ENCODE peak calls at places on chromosomes 13 and 19, in seven cellular contexts. D is neural progenitor cell; T is GM23338; M is psoas muscle; R is BJ; N is CD8-positive, alpha-beta T cell; X is brain microvascular endothelial cell. J is an unnamed sample.

GRCh38 chr13:92994056-92994455 is 232.6 kb upstream of the GPC6 start:
- DNase-seq in D (no peak), T (no peak), M (no peak), R (no peak), N (no peak), X (peak; percentile 9), J (no peak)

GRCh38 chr19:5985098-5985783 is 7.3 kb upstream of the RANBP3 start:
- DNase-seq in D (no peak), T (no peak), M (no peak), R (no peak), N (no peak), X (peak; percentile 46), J (no peak)

GRCh38 chr13:99610702-99611289 is 109.5 kb downstream of the TM9SF2 start:
- DNase-seq in D (no peak), T (peak; percentile 22), M (no peak), R (no peak), N (no peak), X (no peak), J (no peak)

GRCh38 chr13:110350509-110350908 is 43.4 kb downstream of the COL4A2 start:
- DNase-seq in D (no peak), T (no peak), M (no peak), R (no peak), N (no peak), X (no peak), J (no peak)

GRCh38 chr13:51643882-51644281 is 59.6 kb downstream of the WDFY2 start:
- DNase-seq in D (no peak), T (no peak), M (no peak), R (peak; percentile 64), N (no peak), X (peak; percentile 87), J (no peak)

GRCh38 chr19:49331616-49332055 is 3.6 kb upstream of the CD37 start:
- DNase-seq in D (peak; percentile 64), T (peak; percentile 74), M (no peak), R (no peak), N (peak; percentile 69), X (peak; percentile 54), J (no peak)

GRCh38 chr19:6536138-6536671 is 5.4 kb downstream of the TNFSF9 start:
- DNase-seq in D (peak; percentile 56), T (peak; percentile 84), M (peak; percentile 78), R (no peak), N (peak; percentile 87), X (peak; percentile 27), J (peak; percentile 92)

GRCh38 chr13:113641426-113641825 is 16.6 kb downstream of the ATP4B start:
- DNase-seq in D (no peak), T (no peak), M (no peak), R (no peak), N (no peak), X (no peak), J (no peak)

GRCh38 chr13:36447501-36447900 is 15.2 kb downstream of the CCNA1 start:
- DNase-seq in D (no peak), T (no peak), M (no peak), R (no peak), N (no peak), X (no peak), J (no peak)

GRCh38 chr19:45171211-45171623 is 6.8 kb downstream of the TRAPPC6A start:
- DNase-seq in D (no peak), T (no peak), M (no peak), R (no peak), N (peak; percentile 41), X (no peak), J (no peak)

GRCh38 chr13:100302391-100302790 is 213.5 kb downstream of the PCCA start:
- DNase-seq in D (no peak), T (no peak), M (no peak), R (no peak), N (no peak), X (no peak), J (no peak)

GRCh38 chr19:52028780-52029123 is 573 bp upstream of the ZNF614 start:
- DNase-seq in D (no peak), T (no peak), M (no peak), R (no peak), N (no peak), X (no peak), J (no peak)

GRCh38 chr19:51735759-51736449 is 12.1 kb upstream of the HAS1 start:
- DNase-seq in D (no peak), T (no peak), M (peak; percentile 64), R (no peak), N (no peak), X (peak; percentile 76), J (no peak)

GRCh38 chr19:1489463-1489971 is 633 bp downstream of the PCSK4 start:
- DNase-seq in D (no peak), T (no peak), M (peak; percentile 62), R (no peak), N (peak; percentile 45), X (no peak), J (no peak)

GRCh38 chr13:98493035-98493401 is 83.9 kb downstream of the STK24 start:
- DNase-seq in D (no peak), T (no peak), M (no peak), R (no peak), N (no peak), X (no peak), J (no peak)

GRCh38 chr13:26377038-26377437 is 123.1 kb downstream of the CDK8 start:
- DNase-seq in D (peak; percentile 69), T (peak; percentile 81), M (no peak), R (no peak), N (peak; percentile 20), X (peak; percentile 3), J (no peak)

GRCh38 chr19:51029718-51030117 is 3.3 kb upstream of the KLK11 start:
- DNase-seq in D (no peak), T (peak; percentile 56), M (no peak), R (no peak), N (no peak), X (no peak), J (no peak)

GRCh38 chr19:741506-742131 is 9.3 kb upstream of the MISP start:
- DNase-seq in D (peak; percentile 70), T (peak; percentile 90), M (no peak), R (no peak), N (no peak), X (no peak), J (no peak)

GRCh38 chr13:39040206-39040605 is 1.9 kb downstream of the NHLRC3 start:
- DNase-seq in D (no peak), T (no peak), M (no peak), R (no peak), N (no peak), X (no peak), J (no peak)

GRCh38 chr13:113110048-113110851 is 4.7 kb downstream of the F7 start:
- DNase-seq in D (no peak), T (peak; percentile 55), M (peak; percentile 47), R (no peak), N (no peak), X (no peak), J (no peak)

GRCh38 chr13:92843549-92843948 is 383.1 kb upstream of the GPC6 start:
- DNase-seq in D (no peak), T (no peak), M (no peak), R (no peak), N (no peak), X (no peak), J (no peak)

GRCh38 chr13:33728271-33729037 is 89.5 kb upstream of the RFC3 start:
- DNase-seq in D (no peak), T (no peak), M (peak; percentile 55), R (no peak), N (no peak), X (no peak), J (peak; percentile 77)

GRCh38 chr13:95007322-95007721 is 293.9 kb downstream of the ABCC4 start:
- DNase-seq in D (no peak), T (no peak), M (no peak), R (no peak), N (no peak), X (no peak), J (no peak)

GRCh38 chr13:37194428-37194861 is 89.0 kb upstream of the CSNK1A1L start:
- DNase-seq in D (no peak), T (no peak), M (no peak), R (no peak), N (no peak), X (peak; percentile 77), J (no peak)

GRCh38 chr19:5695649-5696195 is 5.6 kb downstream of the RPL36 start:
- DNase-seq in D (no peak), T (peak; percentile 24), M (no peak), R (no peak), N (no peak), X (no peak), J (no peak)

GRCh38 chr19:15296353-15296752 is 36.0 kb downstream of the BRD4 start:
- DNase-seq in D (no peak), T (no peak), M (no peak), R (no peak), N (no peak), X (no peak), J (no peak)

GRCh38 chr19:41344162-41344561 is 9.6 kb downstream of the TGFB1 start:
- DNase-seq in D (no peak), T (no peak), M (no peak), R (no peak), N (no peak), X (no peak), J (no peak)
- H3K36me3 ChIP-seq in D (no peaks in the 10 kb centered on the region), T (no peaks in the 10 kb centered on the region), M (no peaks in the 10 kb centered on the region), R (peaks cover 33% of the 10 kb centered on the region), N (peaks cover 54% of the 10 kb centered on the region), X (peaks cover 82% of the 10 kb centered on the region), J (peaks cover 37% of the 10 kb centered on the region)

DNA sequence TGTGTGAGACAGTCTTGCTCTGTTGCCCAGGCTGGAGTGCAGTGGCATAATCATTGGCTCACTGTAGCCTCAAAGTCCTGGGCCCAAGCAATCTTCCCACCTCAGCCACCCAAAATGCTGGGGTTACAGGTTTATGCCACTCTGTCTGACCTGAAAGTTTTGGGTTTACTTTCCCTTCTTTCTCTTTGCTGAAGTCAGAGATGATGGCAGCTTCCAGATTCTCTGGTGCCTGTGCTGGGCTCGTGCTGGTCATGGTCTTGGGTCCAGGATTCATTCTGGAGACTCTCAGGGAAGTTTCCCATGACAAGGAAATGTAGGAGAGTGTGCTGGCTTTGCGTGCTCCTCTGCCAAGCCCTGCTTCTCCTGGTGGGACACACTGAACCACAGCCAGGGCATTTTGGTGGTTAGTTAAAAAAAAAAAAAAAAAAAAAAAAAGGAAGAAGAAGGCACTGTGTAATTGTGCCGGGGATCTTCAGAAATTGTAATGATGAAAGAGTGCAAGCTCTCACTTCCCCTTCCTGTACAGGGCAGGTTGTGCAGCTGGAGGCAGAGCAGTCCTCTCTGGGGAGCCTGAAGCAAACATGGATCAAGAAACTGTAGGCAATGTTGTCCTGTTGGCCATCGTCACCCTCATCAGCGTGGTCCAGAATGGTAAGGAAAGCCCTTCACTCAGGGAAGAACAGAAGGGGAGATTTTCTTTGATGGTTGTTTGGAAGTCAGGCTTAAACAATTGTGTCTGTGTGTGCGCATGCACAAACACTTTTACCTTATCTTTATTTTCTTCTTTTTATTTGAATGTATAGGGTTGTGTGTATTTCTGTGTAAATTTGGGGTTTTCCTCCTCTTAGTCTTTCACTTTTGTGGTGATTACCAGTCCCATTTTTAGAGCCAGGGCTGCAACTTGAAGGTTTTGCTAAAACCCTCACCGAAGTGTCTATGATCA is at the start of gene ALOX5AP:
- DNase-seq in D (no peak), T (no peak), M (no peak), R (no peak), N (peak; percentile 44), X (no peak), J (peak; percentile 60)
- H3K4me3 ChIP-seq in D (no peak within 1 kb of the TSS), T (no peak within 1 kb of the TSS), M (peak within 1 kb of the TSS; percentile 31), R (no peak within 1 kb of the TSS), N (peak within 1 kb of the TSS; percentile 64), X (no peak within 1 kb of the TSS), J (peak within 1 kb of the TSS; percentile 49)

GRCh38 chr19:33075519-33075918 is 5.5 kb upstream of the GPATCH1 start:
- DNase-seq in D (no peak), T (no peak), M (no peak), R (no peak), N (no peak), X (no peak), J (no peak)
- TF ChIP-seq CTCF in D (no peak), T (no peak), M (no peak), R (no peak), N (no peak), X (no peak), J (no peak)

GRCh38 chr13:29532821-29533220 is 62.7 kb downstream of the SLC7A1 start:
- DNase-seq in D (no peak), T (no peak), M (no peak), R (no peak), N (no peak), X (no peak), J (no peak)
- H3K36me3 ChIP-seq in D (no peaks in the 10 kb centered on the region), T (peaks cover 65% of the 10 kb centered on the region), M (no peaks in the 10 kb centered on the region), R (peaks cover 30% of the 10 kb centered on the region), N (peaks cover 10% of the 10 kb centered on the region), X (peaks cover 68% of the 10 kb centered on the region), J (peaks cover 23% of the 10 kb centered on the region)

J was measured in GM06990.